ENCODE peak calls at places on chromosomes 1 and 21, in four cellular contexts. J is caudate nucleus; D is cortex of kidney; A is stimulated activated CD4-positive, alpha-beta T cell treated with anti-CD3 and anti-CD28 coated beads, TNF-alpha, amount 100 ng/mL, for 48 hours. R is an unnamed sample.

GRCh38 chr21:43702785-43703067 is 16.2 kb upstream of the PDXK start:
- DNase-seq in J (no peak), D (no peak), A (no peak), R (peak)

GRCh38 chr1:201334325-201335173 is 42.9 kb downstream of the TNNT2 start:
- DNase-seq in J (no peak), D (no peak), A (no peak), R (no peak)

GRCh38 chr1:56137829-56138505 is 441.4 kb downstream of the PLPP3 start:
- DNase-seq in J (no peak), D (no peak), A (no peak), R (no peak)

GRCh38 chr21:34333150-34333739 is 30.6 kb upstream of the KCNE2 start:
- DNase-seq in J (no peak), D (no peak), A (no peak), R (peak)

GRCh38 chr1:220775238-220775853 is 11.4 kb upstream of the MTARC1 start:
- DNase-seq in J (no peak), D (no peak), A (no peak), R (no peak)

GRCh38 chr1:202159534-202160371 is 649 bp downstream of the PTPN7 start:
- DNase-seq in J (no peak), D (no peak), A (no peak), R (no peak)

GRCh38 chr21:32475162-32475812 is 62.8 kb downstream of the EVA1C start:
- DNase-seq in J (no peak), D (no peak), A (no peak), R (peak)

GRCh38 chr1:54566438-54567141 is 18.6 kb downstream of the ACOT11 start:
- DNase-seq in J (no peak), D (no peak), A (no peak), R (peak)

GRCh38 chr1:223180803-223181321 is 37.8 kb upstream of the TLR5 start:
- DNase-seq in J (no peak), D (no peak), A (no peak), R (no peak)

GRCh38 chr1:24635195-24635843 is 7.8 kb upstream of the SRRM1 start:
- DNase-seq in J (no peak), D (no peak), A (no peak), R (peak)

GRCh38 chr1:207050428-207050767 is 610 bp downstream of the YOD1 start:
- DNase-seq in J (no peak), D (no peak), A (no peak), R (no peak)

GRCh38 chr1:64471724-64472276 is 1.9 kb downstream of the CACHD1 start:
- DNase-seq in J (no peak), D (no peak), A (no peak), R (peak)

GRCh38 chr1:109914587-109915240 is 4.1 kb downstream of the CSF1 start:
- DNase-seq in J (no peak), D (no peak), A (no peak), R (peak)

GRCh38 chr1:74323937-74324473 is 88.8 kb downstream of the TNNI3K start:
- DNase-seq in J (no peak), D (no peak), A (no peak), R (no peak)

GRCh38 chr1:181104790-181105133 is 16.3 kb downstream of the IER5 start:
- DNase-seq in J (no peak), D (no peak), A (no peak), R (peak)

GRCh38 chr1:167460836-167461235 is 57.5 kb downstream of the CD247 start:
- DNase-seq in J (no peak), D (no peak), A (no peak), R (no peak)

GRCh38 chr1:150362721-150363425 is 1.1 kb upstream of the RPRD2 start:
- DNase-seq in J (no peak), D (no peak), A (no peak), R (no peak)

GRCh38 chr1:216184281-216184680 is 239.0 kb downstream of the USH2A start:
- DNase-seq in J (no peak), D (no peak), A (no peak), R (no peak)

GRCh38 chr1:39980555-39981313 is 25.8 kb downstream of the MFSD2A start:
- DNase-seq in J (no peak), D (no peak), A (no peak), R (no peak)

GRCh38 chr1:52916241-52916975 is 5.1 kb downstream of the ECHDC2 start:
- DNase-seq in J (no peak), D (no peak), A (no peak), R (no peak)

GRCh38 chr1:15956150-15956549 is 19.8 kb downstream of the ZBTB17 start:
- DNase-seq in J (no peak), D (no peak), A (no peak), R (peak)

GRCh38 chr1:248737457-248737856 is 18.1 kb downstream of the LYPD8 start:
- DNase-seq in J (no peak), D (no peak), A (no peak), R (no peak)

R was measured in osteoblast.